ENCODE peak calls at places on chromosomes 2 and 18, in five cellular contexts. I, O, Y, B and L are unnamed samples.

GRCh38 chr2:239609583-239610310 is 208.9 kb upstream of the HDAC4 start:
- DNase-seq in O (no peak), B (no peak), Y (no peak), I (no peak), L (peak)

GRCh38 chr2:25030702-25031101 is 11.2 kb upstream of the EFR3B start:
- DNase-seq in B (no peak), I (peak), Y (no peak), O (no peak), L (no peak)

GRCh38 chr2:75098856-75099255 is 100.5 kb downstream of the TACR1 start:
- DNase-seq in Y (peak), O (peak), B (peak), I (peak), L (peak)

GRCh38 chr2:118670281-118670680 is 177.2 kb downstream of the EN1 start:
- DNase-seq in O (no peak), Y (no peak), B (no peak), I (peak), L (no peak)

GRCh38 chr2:68776124-68776523 is 41.5 kb downstream of the ARHGAP25 start:
- DNase-seq in Y (no peak), B (no peak), O (no peak), I (no peak), L (no peak)

GRCh38 chr2:11419781-11420180 is 46.2 kb downstream of the E2F6 start:
- DNase-seq in B (no peak), I (no peak), O (no peak), Y (no peak), L (no peak)

GRCh38 chr2:233426619-233427342 is 72.5 kb downstream of the DGKD start:
- DNase-seq in O (no peak), I (peak), B (no peak), Y (peak), L (no peak)

GRCh38 chr2:162245737-162246136 is 2.5 kb upstream of the FAP start:
- DNase-seq in B (peak), I (peak), O (no peak), Y (peak), L (no peak)

GRCh38 chr2:43370146-43370545 is 143.7 kb upstream of the ZFP36L2 start:
- DNase-seq in Y (no peak), I (no peak), B (no peak), O (no peak), L (no peak)

GRCh38 chr2:167471332-167471731 is 583.1 kb downstream of the XIRP2 start:
- DNase-seq in O (no peak), I (no peak), Y (no peak), B (no peak), L (no peak)

GRCh38 chr18:35733419-35733818 is 151.9 kb downstream of the GALNT1 start:
- DNase-seq in O (no peak), I (no peak), Y (no peak), B (no peak), L (no peak)
- H3K18ac ChIP-seq in O (no peak), I (no peak), Y (no peak), B (no peak), L (no peak)

GRCh38 chr2:216013080-216013909 is at the start of gene MREG:
- DNase-seq in O (peak), B (peak), I (peak), Y (peak), L (peak)
- H3K18ac ChIP-seq in O (peak), B (peak), I (no peak), Y (peak), L (peak)

DNA sequence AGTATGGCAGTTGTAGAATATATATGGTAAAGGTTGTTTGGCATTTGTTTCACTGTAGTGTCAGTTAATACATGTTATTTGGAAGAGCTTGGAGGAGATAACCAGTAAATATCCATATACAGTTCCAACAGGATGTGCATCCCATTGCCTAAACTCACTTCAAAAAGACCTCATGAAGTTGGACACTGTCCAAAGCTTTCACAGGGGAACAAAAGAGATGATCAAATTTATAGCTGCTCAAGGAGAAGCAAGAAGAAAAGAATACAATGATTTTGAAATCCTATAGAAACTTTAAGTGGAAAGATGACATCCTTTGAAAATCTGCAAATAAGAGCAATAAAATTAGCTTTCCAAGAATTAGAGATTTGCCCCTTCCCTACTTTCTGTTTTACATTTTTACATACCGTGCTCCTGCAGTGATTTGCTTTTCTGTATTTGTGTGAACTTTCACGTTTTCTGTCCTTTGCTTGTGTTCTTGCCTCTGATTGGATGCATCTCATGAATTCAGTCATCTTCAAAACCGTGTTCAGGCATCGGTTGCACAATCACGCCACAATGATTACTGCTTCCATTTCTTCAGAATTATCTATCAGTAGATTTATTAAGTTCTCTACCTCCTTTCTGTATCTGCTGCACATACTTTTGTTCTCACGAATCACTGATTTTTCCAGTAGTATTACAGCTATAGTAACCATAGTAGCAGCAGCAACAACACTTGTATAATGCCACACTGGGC is 83.8 kb downstream of the PARD3B start:
- DNase-seq in Y (no peak), O (no peak), I (peak), B (no peak), L (no peak)
- H3K18ac ChIP-seq in Y (no peak), O (no peak), I (no peak), B (no peak), L (no peak)

GRCh38 chr2:260507-261161 is 3.2 kb downstream of the SH3YL1 start:
- DNase-seq in Y (peak), B (no peak), I (peak), O (no peak), L (no peak)

GRCh38 chr2:264493-265468 is at the start of gene ACP1:
- DNase-seq in O (peak), Y (peak), I (peak), B (peak), L (peak)

GRCh38 chr2:263022-263738 is 652 bp downstream of the SH3YL1 start:
- DNase-seq in I (no peak), B (no peak), O (no peak), Y (no peak), L (no peak)

GRCh38 chr2:262117-262516 is 1.7 kb downstream of the SH3YL1 start:
- DNase-seq in Y (peak), B (no peak), I (no peak), O (no peak), L (no peak)

GRCh38 chr2:263774-264492 is at the start of gene SH3YL1:
- DNase-seq in Y (no peak), O (no peak), B (peak), I (no peak), L (peak)
- H3K18ac ChIP-seq in Y (peak), O (peak), B (peak), I (peak), L (peak)

GRCh38 chr2:128259585-128259984 is 59.1 kb downstream of the HS6ST1 start:
- DNase-seq in O (no peak), Y (no peak), I (no peak), B (peak), L (no peak)
- H3K18ac ChIP-seq in O (peak), Y (no peak), I (no peak), B (no peak), L (no peak)

GRCh38 chr18:57083485-57083884 is 63.4 kb upstream of the BOD1L2 start:
- DNase-seq in I (no peak), Y (no peak), O (no peak), B (no peak), L (no peak)

GRCh38 chr18:57078614-57079013 is 68.3 kb upstream of the BOD1L2 start:
- DNase-seq in I (no peak), O (no peak), Y (no peak), B (no peak), L (no peak)

GRCh38 chr18:57077005-57077735 is 69.7 kb upstream of the BOD1L2 start:
- DNase-seq in I (no peak), O (no peak), B (no peak), Y (no peak), L (no peak)

GRCh38 chr18:57077786-57078552 is 68.9 kb upstream of the BOD1L2 start:
- DNase-seq in O (no peak), Y (no peak), B (no peak), I (no peak), L (peak)

GRCh38 chr18:57080479-57080878 is 66.4 kb upstream of the BOD1L2 start:
- DNase-seq in B (no peak), Y (no peak), O (no peak), I (no peak), L (no peak)
- H3K18ac ChIP-seq in B (no peak), Y (no peak), O (no peak), I (no peak), L (no peak)